ENCODE peak calls at places on chromosomes 13 and 19, in four cellular contexts. One of them, this sample, is unnamed.

GRCh38 chr19:55112781-55113569 is 4.5 kb downstream of the PPP1R12C start:
- DNase-seq in A549: no peak
- DNase-seq in H1: no peak
- DNase-seq in K562: no peak
- DNase-seq in this sample: no peak

GRCh38 chr13:82136880-82137279 is 1745.4 kb downstream of the SLITRK1 start:
- DNase-seq in A549: no peak
- DNase-seq in H1: no peak
- DNase-seq in K562: no peak
- DNase-seq in this sample: no peak

GRCh38 chr13:26460652-26461051 is 96.8 kb upstream of the WASF3 start:
- DNase-seq in A549: no peak
- DNase-seq in H1: no peak
- DNase-seq in K562: no peak
- DNase-seq in this sample: no peak

GRCh38 chr13:34294483-34295129 is 476.7 kb downstream of the RFC3 start:
- DNase-seq in A549: no peak
- DNase-seq in H1: no peak
- DNase-seq in K562: no peak
- DNase-seq in this sample: no peak

GRCh38 chr13:114115191-114115671 is 17.2 kb downstream of the RASA3 start:
- DNase-seq in A549: no peak
- DNase-seq in H1: no peak
- DNase-seq in K562: peak; percentile 27
- DNase-seq in this sample: peak; percentile 79

GRCh38 chr13:23086951-23087350 is 93.8 kb upstream of the SGCG start:
- DNase-seq in A549: no peak
- DNase-seq in H1: no peak
- DNase-seq in K562: no peak
- DNase-seq in this sample: no peak

GRCh38 chr13:80339578-80339840 is 1.4 kb downstream of the SPRY2 start:
- DNase-seq in A549: no peak
- DNase-seq in H1: no peak
- DNase-seq in K562: no peak
- DNase-seq in this sample: no peak

GRCh38 chr13:23505007-23505406 is 65.2 kb upstream of the TNFRSF19 start:
- DNase-seq in A549: no peak
- DNase-seq in H1: no peak
- DNase-seq in K562: no peak
- DNase-seq in this sample: no peak

GRCh38 chr19:19410553-19411550 is 5.4 kb downstream of the GATAD2A start:
- DNase-seq in A549: no peak
- DNase-seq in H1: no peak
- DNase-seq in K562: no peak
- DNase-seq in this sample: no peak

GRCh38 chr19:50330365-50331078 is 1.3 kb upstream of the KCNC3 start:
- DNase-seq in A549: peak; percentile 94
- DNase-seq in H1: peak; percentile 95
- DNase-seq in K562: peak; percentile 84
- DNase-seq in this sample: no peak

GRCh38 chr13:91493442-91493841 is 95.0 kb downstream of the GPC5 start:
- DNase-seq in A549: no peak
- DNase-seq in H1: no peak
- DNase-seq in K562: no peak
- DNase-seq in this sample: no peak

GRCh38 chr13:58619396-58620113 is 988.0 kb downstream of the PCDH17 start:
- DNase-seq in A549: no peak
- DNase-seq in H1: no peak
- DNase-seq in K562: no peak
- DNase-seq in this sample: no peak

GRCh38 chr13:44364601-44365000 is 9.0 kb upstream of the SERP2 start:
- DNase-seq in A549: no peak
- DNase-seq in H1: no peak
- DNase-seq in K562: no peak
- DNase-seq in this sample: no peak

GRCh38 chr19:13044160-13044853 is 49.0 kb downstream of the NFIX start:
- DNase-seq in A549: no peak
- DNase-seq in H1: no peak
- DNase-seq in K562: no peak
- DNase-seq in this sample: no peak

GRCh38 chr13:59562924-59563323 is 600.8 kb downstream of the DIAPH3 start:
- DNase-seq in A549: no peak
- DNase-seq in H1: no peak
- DNase-seq in K562: no peak
- DNase-seq in this sample: no peak

GRCh38 chr13:71218960-71219359 is 648.0 kb downstream of the DACH1 start:
- DNase-seq in A549: no peak
- DNase-seq in H1: no peak
- DNase-seq in K562: no peak
- DNase-seq in this sample: no peak

GRCh38 chr19:4977299-4978174 is 8.6 kb downstream of the KDM4B start:
- DNase-seq in A549: no peak
- DNase-seq in H1: no peak
- DNase-seq in K562: no peak
- DNase-seq in this sample: no peak

GRCh38 chr19:49930483-49931011 is 1.2 kb upstream of the NUP62 start:
- DNase-seq in A549: no peak
- DNase-seq in H1: peak; percentile 67
- DNase-seq in K562: peak; percentile 80
- DNase-seq in this sample: no peak

GRCh38 chr19:23401086-23401485 is 5.8 kb upstream of the ZNF91 start:
- DNase-seq in A549: no peak
- DNase-seq in H1: no peak
- DNase-seq in K562: no peak
- DNase-seq in this sample: no peak

GRCh38 chr19:6738726-6739389 is 622 bp upstream of the TRIP10 start:
- DNase-seq in A549: no peak
- DNase-seq in H1: peak; percentile 76
- DNase-seq in K562: no peak
- DNase-seq in this sample: peak; percentile 80

GRCh38 chr19:32287811-32288227 is 57.6 kb upstream of the ZNF507 start:
- DNase-seq in A549: peak; percentile 44
- DNase-seq in H1: peak; percentile 79
- DNase-seq in K562: peak; percentile 28
- DNase-seq in this sample: peak; percentile 86

GRCh38 chr19:4052114-4052992 is 14.3 kb downstream of the ZBTB7A start:
- DNase-seq in A549: no peak
- DNase-seq in H1: no peak
- DNase-seq in K562: no peak
- DNase-seq in this sample: peak; percentile 77

GRCh38 chr13:71962735-71963134 is 95.7 kb upstream of the DACH1 start:
- DNase-seq in A549: no peak
- DNase-seq in H1: no peak
- DNase-seq in K562: no peak
- DNase-seq in this sample: no peak

GRCh38 chr19:12272980-12273901 is 21.4 kb downstream of the ZNF44 start:
- DNase-seq in A549: no peak
- DNase-seq in H1: no peak
- DNase-seq in K562: no peak
- DNase-seq in this sample: no peak

GRCh38 chr13:106561551-106562170 is 6.3 kb downstream of the ARGLU1 start:
- DNase-seq in A549: no peak
- DNase-seq in H1: no peak
- DNase-seq in K562: no peak
- DNase-seq in this sample: no peak

GRCh38 chr19:4581381-4582111 is 22.1 kb upstream of the SEMA6B start:
- DNase-seq in A549: no peak
- DNase-seq in H1: peak; percentile 86
- DNase-seq in K562: peak; percentile 94
- DNase-seq in this sample: no peak

GRCh38 chr13:31670831-31671617 is 68.3 kb upstream of the RXFP2 start:
- DNase-seq in A549: no peak
- DNase-seq in H1: no peak
- DNase-seq in K562: no peak
- DNase-seq in this sample: no peak

GRCh38 chr13:91100944-91101343 is 246.5 kb upstream of the MIR17HG start:
- DNase-seq in A549: no peak
- DNase-seq in H1: no peak
- DNase-seq in K562: no peak
- DNase-seq in this sample: no peak

GRCh38 chr13:98275711-98276171 is 98.7 kb upstream of the RNF113B start:
- DNase-seq in A549: no peak
- DNase-seq in H1: no peak
- DNase-seq in K562: no peak
- DNase-seq in this sample: no peak

GRCh38 chr19:46390121-46390858 is 23.1 kb downstream of the CCDC8 start:
- DNase-seq in A549: no peak
- DNase-seq in H1: no peak
- DNase-seq in K562: no peak
- DNase-seq in this sample: peak; percentile 59

GRCh38 chr19:53422551-53422950 is 9.2 kb upstream of the ZNF761 start:
- DNase-seq in A549: no peak
- DNase-seq in H1: no peak
- DNase-seq in K562: no peak
- DNase-seq in this sample: no peak

GRCh38 chr13:77530870-77531269 is 4.6 kb upstream of the SCEL start:
- DNase-seq in A549: no peak
- DNase-seq in H1: no peak
- DNase-seq in K562: no peak
- DNase-seq in this sample: no peak

GRCh38 chr19:29771708-29772415 is 39.9 kb upstream of the CCNE1 start:
- DNase-seq in A549: peak; percentile 97
- DNase-seq in H1: peak; percentile 78
- DNase-seq in K562: peak; percentile 78
- DNase-seq in this sample: no peak

GRCh38 chr19:4976412-4977298 is 7.7 kb downstream of the KDM4B start:
- DNase-seq in A549: peak; percentile 62
- DNase-seq in H1: peak; percentile 70
- DNase-seq in K562: no peak
- DNase-seq in this sample: peak; percentile 88

GRCh38 chr13:28532226-28533048 is 37.5 kb upstream of the FLT1 start:
- DNase-seq in A549: no peak
- DNase-seq in H1: peak; percentile 71
- DNase-seq in K562: peak; percentile 67
- DNase-seq in this sample: no peak

GRCh38 chr13:31998131-31998530 is 33.4 kb upstream of the FRY start:
- DNase-seq in A549: no peak
- DNase-seq in H1: no peak
- DNase-seq in K562: no peak
- DNase-seq in this sample: no peak

DNA sequence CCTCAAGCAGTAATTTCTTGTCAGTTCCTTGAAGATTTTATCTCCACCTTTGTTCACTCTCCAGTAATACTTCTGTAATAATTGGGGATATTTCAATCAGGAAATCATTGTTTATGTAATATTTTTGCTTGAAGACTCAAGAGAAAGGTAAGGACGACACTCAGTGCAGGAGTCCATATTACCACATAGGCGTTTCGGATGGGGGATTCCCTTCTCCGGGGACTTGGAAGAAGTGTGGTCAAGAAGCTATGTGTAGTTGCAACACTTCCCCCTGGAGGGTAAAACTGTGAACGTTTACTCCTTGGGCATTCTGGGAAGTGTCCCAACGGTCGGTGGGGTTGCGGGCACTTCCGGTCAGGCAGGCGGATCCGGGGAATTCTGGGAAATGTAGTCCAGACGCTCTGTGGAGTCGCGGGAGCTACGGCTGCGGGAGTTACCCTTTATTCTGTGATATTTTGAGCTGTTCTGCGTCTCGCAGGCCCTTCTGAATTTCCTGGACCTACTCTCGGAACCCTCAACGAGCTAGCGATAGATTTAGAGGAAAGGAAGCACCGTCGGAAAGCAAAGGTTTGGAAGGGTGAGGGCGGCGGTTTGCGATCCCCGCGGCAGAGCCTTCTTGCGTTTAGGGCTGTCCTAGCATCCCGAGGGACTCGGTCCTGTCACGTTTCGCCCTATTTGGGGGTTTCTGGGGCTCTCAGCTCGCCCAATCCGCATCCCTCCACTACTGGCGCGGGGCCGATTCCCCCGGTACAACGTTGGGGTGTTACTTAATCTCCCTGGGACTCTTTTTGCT is at the start of gene ZNF221:
- DNase-seq in A549: peak; percentile 98
- DNase-seq in H1: peak; percentile 83
- DNase-seq in K562: peak; percentile 90
- DNase-seq in this sample: peak; percentile 89
- TF ChIP-seq EP300 in A549: no peak
- TF ChIP-seq EP300 in H1: no peak
- TF ChIP-seq EP300 in K562: peak; percentile 84
- TF ChIP-seq EP300 in this sample: no peak

GRCh38 chr19:35407619-35408018 is 36.8 kb downstream of the GPR42 start:
- DNase-seq in A549: no peak
- DNase-seq in H1: no peak
- DNase-seq in K562: no peak
- DNase-seq in this sample: no peak

GRCh38 chr19:35403116-35403760 is 32.4 kb downstream of the GPR42 start:
- DNase-seq in A549: no peak
- DNase-seq in H1: no peak
- DNase-seq in K562: no peak
- DNase-seq in this sample: no peak

GRCh38 chr19:35408284-35409171 is 37.7 kb downstream of the GPR42 start:
- DNase-seq in A549: no peak
- DNase-seq in H1: no peak
- DNase-seq in K562: no peak
- DNase-seq in this sample: peak; percentile 41

GRCh38 chr19:35409191-35409590 is 38.3 kb downstream of the GPR42 start:
- DNase-seq in A549: no peak
- DNase-seq in H1: no peak
- DNase-seq in K562: no peak
- DNase-seq in this sample: no peak

GRCh38 chr19:35404879-35405622 is 34.2 kb downstream of the GPR42 start:
- DNase-seq in A549: peak; percentile 66
- DNase-seq in H1: no peak
- DNase-seq in K562: no peak
- DNase-seq in this sample: no peak
- TF ChIP-seq EP300 in A549: no peak
- TF ChIP-seq EP300 in H1: no peak
- TF ChIP-seq EP300 in K562: no peak
- TF ChIP-seq EP300 in this sample: no peak

DNA sequence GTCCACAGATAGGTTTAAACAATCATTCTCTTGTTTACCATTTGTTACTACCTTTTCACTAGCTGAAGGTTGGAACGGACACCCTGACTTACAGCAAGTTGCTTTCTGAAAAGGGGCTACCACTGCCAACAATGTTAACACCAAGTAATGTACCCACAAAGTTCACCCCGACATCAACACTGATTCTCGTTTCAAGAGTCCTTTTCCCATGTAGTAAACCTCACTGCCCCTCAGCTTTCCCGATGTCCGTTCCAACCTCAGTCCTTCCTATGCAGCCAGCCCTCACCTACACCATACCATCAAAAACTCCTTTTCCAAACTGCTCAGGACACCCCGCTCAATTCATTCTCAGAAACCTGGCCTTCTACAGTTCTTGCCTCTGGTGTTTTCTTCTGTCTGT is 29.0 kb downstream of the PEG3 start:
- DNase-seq in A549: no peak
- DNase-seq in H1: no peak
- DNase-seq in K562: no peak
- DNase-seq in this sample: no peak
- TF ChIP-seq EP300 in A549: no peak
- TF ChIP-seq EP300 in H1: no peak
- TF ChIP-seq EP300 in K562: no peak
- TF ChIP-seq EP300 in this sample: no peak

GRCh38 chr19:38389101-38389925 is 816 bp downstream of the SPRED3 start:
- DNase-seq in A549: peak; percentile 80
- DNase-seq in H1: peak; percentile 54
- DNase-seq in K562: no peak
- DNase-seq in this sample: no peak
- TF ChIP-seq EP300 in A549: no peak
- TF ChIP-seq EP300 in H1: no peak
- TF ChIP-seq EP300 in K562: no peak
- TF ChIP-seq EP300 in this sample: no peak

GRCh38 chr13:73090116-73090811 is 31.5 kb downstream of the KLF5 start:
- DNase-seq in A549: peak; percentile 79
- DNase-seq in H1: no peak
- DNase-seq in K562: peak; percentile 15
- DNase-seq in this sample: no peak
- TF ChIP-seq EP300 in A549: peak; percentile 58
- TF ChIP-seq EP300 in H1: no peak
- TF ChIP-seq EP300 in K562: peak; percentile 71
- TF ChIP-seq EP300 in this sample: no peak

This sample was measured in suprapubic skin.